ENCODE peak calls at places on chromosomes 5 and 9, in seven cellular contexts. V is cardiac muscle cell; D is astrocyte; P is IMR-90; M is heart left ventricle; W is GM23338; G is CD4-positive, CD25-positive, alpha-beta regulatory T cell. K is an unnamed sample.

GRCh38 chr5:61163905-61164304 is 1.6 kb upstream of the SMIM15 start:
- DNase-seq in V (no peak), D (no peak), P (no peak), M (no peak), W (no peak), G (no peak), K (no peak)

GRCh38 chr9:81968026-81968425 is 20.5 kb upstream of the SPATA31D1 start:
- DNase-seq in V (no peak), D (no peak), P (no peak), M (no peak), W (no peak), G (no peak), K (no peak)

GRCh38 chr5:65871182-65871581 is 55.2 kb upstream of the ERBIN start:
- DNase-seq in V (no peak), D (peak; percentile 87), P (peak; percentile 54), M (no peak), W (no peak), G (no peak), K (peak; percentile 29)

GRCh38 chr9:136010176-136010575 is 49.0 kb upstream of the UBAC1 start:
- DNase-seq in V (no peak), D (no peak), P (no peak), M (no peak), W (no peak), G (no peak), K (no peak)

GRCh38 chr5:173710528-173710927 is 94.1 kb upstream of the BOD1 start:
- DNase-seq in V (no peak), D (no peak), P (no peak), M (no peak), W (no peak), G (no peak), K (no peak)

GRCh38 chr5:57495285-57495684 is 12.7 kb upstream of the ACTBL2 start:
- DNase-seq in V (no peak), D (no peak), P (no peak), M (no peak), W (no peak), G (no peak), K (peak; percentile 15)

GRCh38 chr9:6680797-6681146 is 35.2 kb upstream of the GLDC start:
- DNase-seq in V (peak; percentile 62), D (peak; percentile 44), P (peak; percentile 40), M (peak; percentile 34), W (peak; percentile 71), G (peak; percentile 66), K (peak; percentile 62)

GRCh38 chr5:179180061-179180460 is 119.9 kb downstream of the ZNF354C start:
- DNase-seq in V (no peak), D (no peak), P (no peak), M (no peak), W (no peak), G (no peak), K (no peak)

GRCh38 chr9:22210262-22210661 is 201.2 kb upstream of the CDKN2B start:
- DNase-seq in V (no peak), D (no peak), P (no peak), M (no peak), W (no peak), G (no peak), K (no peak)

GRCh38 chr5:37552770-37553719 is 173.9 kb downstream of the WDR70 start:
- DNase-seq in V (peak; percentile 3), D (peak; percentile 97), P (peak; percentile 90), M (no peak), W (peak; percentile 13), G (no peak), K (peak; percentile 54)

DNA sequence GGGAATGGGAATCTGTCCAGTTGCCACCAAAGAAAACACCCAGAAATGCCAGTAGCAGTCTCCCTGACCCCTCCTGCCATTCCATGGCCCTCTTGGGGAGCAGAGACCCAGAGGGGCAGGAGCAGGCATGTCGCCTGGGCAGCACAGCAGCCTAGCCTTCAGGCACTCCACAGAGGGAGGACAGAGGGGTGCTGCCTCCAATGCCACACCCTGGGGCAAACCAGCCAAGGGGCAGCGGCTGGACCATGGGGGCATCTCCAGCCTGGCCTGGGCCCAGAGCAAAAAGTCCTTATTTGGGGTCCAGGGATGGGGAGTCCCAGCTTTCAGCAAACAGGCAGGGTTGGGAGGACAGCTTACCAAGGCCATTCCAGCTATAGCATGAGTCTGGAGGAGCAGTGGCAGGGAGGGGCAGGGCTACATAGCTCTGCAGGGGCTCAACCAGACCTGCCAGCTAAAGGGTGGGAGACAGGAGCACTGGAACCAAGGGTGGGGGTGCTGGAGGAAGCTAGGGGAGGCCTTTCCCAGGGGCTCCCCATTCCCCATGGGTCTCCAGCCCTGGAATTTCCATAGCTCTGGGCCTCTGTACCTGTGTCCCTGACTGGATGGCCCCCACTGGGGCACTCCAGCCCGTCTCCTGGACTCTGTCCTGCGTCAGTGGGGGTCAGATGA is 6.7 kb downstream of the BRD3 start:
- DNase-seq in V (no peak), D (no peak), P (no peak), M (no peak), W (no peak), G (no peak), K (no peak)
- H3K4me1 ChIP-seq in V (peaks cover 27% of the 10 kb centered on the region), D (peaks cover 47% of the 10 kb centered on the region), P (peaks cover 18% of the 10 kb centered on the region), M (peaks cover 77% of the 10 kb centered on the region), W (peaks cover 12% of the 10 kb centered on the region), G (peaks cover 28% of the 10 kb centered on the region), K (peaks cover 26% of the 10 kb centered on the region)

DNA sequence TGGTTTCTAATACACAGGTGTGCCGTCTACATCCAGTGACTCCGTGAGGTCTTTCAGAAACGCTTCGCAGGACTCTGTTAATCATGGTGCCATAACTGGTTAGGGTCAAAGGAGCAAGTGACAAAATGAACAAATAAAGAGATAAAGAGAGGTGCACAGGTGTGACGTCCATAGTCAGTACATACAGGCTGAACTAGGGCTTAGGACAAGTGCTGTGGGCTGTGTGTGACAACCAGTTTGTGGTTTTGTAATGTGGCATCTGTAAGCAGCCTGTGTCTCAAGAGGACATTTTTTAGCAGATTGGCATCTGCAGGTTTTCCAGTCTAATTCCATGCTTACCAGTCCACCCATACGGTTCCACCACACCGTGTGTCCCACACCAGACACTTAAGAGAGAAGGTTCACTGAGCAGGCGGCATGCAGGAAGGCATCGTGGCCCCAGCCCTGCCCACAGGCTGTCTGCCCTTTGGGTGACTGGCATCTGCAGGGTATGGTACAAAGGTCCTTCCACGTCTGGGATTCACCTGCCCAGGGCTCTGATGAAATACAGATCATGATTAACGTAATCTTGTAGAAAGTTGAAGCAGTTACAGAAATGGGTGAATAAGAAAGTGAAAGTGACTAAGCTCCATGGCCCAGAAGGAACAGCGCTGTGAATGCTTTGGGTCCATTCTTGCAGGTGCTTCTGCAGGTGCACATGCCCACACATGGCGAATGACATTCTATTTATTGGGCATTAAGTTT is 26.9 kb downstream of the SRD5A1 start:
- DNase-seq in V (no peak), D (no peak), P (no peak), M (no peak), W (no peak), G (no peak), K (no peak)
- H3K4me3 ChIP-seq in V (no peak overlapping the region), D (no peak overlapping the region), P (no peak overlapping the region), M (no peak overlapping the region), W (no peak overlapping the region), G (peak overlapping the region; percentile 2), K (no peak overlapping the region)

DNA sequence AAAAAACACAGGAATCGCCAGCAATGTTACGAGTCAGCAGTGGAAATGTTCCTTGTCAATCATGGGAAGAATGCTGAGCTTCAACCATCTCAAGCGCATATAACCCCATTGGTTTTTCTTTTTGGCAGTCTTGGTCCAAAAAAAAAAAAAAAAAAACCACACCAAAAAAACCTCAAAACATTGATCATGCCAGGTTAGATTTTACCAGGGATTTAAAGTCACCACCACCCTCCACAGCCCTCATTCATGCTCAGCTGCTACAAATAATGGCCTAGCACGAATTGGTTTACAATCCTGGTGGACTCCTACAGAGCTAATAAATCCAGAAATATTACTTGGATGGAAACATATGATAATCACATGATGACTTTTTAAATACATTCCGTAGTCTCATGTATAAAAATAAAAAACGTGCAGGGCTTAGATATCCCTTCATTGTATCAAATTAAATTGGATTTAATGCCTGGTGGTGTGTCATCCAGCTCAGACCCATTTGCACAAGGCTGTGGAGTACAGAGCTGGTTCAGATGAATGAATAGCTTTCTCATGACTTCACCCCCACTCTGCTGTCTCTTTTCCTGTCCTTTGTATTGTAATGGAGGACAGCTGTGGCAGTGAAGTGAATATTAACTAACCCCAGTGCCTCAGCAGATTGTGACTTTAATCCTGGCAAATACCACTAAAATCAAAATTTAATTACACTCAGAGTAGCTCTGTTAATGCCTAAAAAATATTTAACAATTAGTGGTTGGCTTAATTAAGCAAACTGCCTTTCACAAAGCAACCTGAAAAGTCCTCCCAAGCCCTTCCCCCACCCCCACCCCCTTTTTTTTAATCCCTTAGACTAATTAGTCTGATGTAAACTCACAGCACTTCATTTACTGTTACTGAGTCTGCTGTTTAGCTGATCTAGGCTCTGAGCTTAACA is 626.5 kb upstream of the ZNF608 start:
- DNase-seq in V (no peak), D (peak; percentile 74), P (peak; percentile 77), M (no peak), W (peak; percentile 69), G (no peak), K (peak; percentile 71)
- H3K4me1 ChIP-seq in V (peaks cover 24% of the 10 kb centered on the region), D (peaks cover 9% of the 10 kb centered on the region), P (no peaks in the 10 kb centered on the region), M (no peaks in the 10 kb centered on the region), W (peaks cover 64% of the 10 kb centered on the region), G (no peaks in the 10 kb centered on the region), K (no peaks in the 10 kb centered on the region)

GRCh38 chr5:34869256-34869655 is 30.3 kb downstream of the TTC23L start:
- DNase-seq in V (no peak), D (no peak), P (no peak), M (no peak), W (no peak), G (no peak), K (no peak)

GRCh38 chr5:34866989-34867471 is 28.1 kb downstream of the TTC23L start:
- DNase-seq in V (no peak), D (no peak), P (no peak), M (no peak), W (no peak), G (no peak), K (no peak)

GRCh38 chr5:34868736-34869135 is 29.8 kb downstream of the TTC23L start:
- DNase-seq in V (no peak), D (no peak), P (no peak), M (no peak), W (no peak), G (no peak), K (no peak)

GRCh38 chr5:34867660-34868059 is 28.7 kb downstream of the TTC23L start:
- DNase-seq in V (no peak), D (no peak), P (no peak), M (no peak), W (no peak), G (no peak), K (no peak)

GRCh38 chr5:34870382-34870781 is 31.4 kb downstream of the TTC23L start:
- DNase-seq in V (no peak), D (no peak), P (no peak), M (no peak), W (no peak), G (no peak), K (no peak)
- H3K4me3 ChIP-seq in V (no peak overlapping the region), D (no peak overlapping the region), P (no peak overlapping the region), M (no peak overlapping the region), W (no peak overlapping the region), G (no peak overlapping the region), K (no peak overlapping the region)